ENCODE peak calls at places on chromosomes 16 and 17, in five cellular contexts. I is neural crest cell; K is lower leg skin; G is CD4-positive, CD25-positive, alpha-beta regulatory T cell; Z is T-helper 1 cell. N is an unnamed sample.

GRCh38 chr16:14289692-14290340 is 218.7 kb downstream of the MRTFB start:
- DNase-seq in K (no peak), I (no peak), G (peak), Z (no peak), N (no peak)

GRCh38 chr17:39739885-39740356 is 2.2 kb downstream of the GRB7 start:
- DNase-seq in K (no peak), I (no peak), Z (no peak), G (no peak), N (no peak)

GRCh38 chr17:67606471-67606870 is 111.3 kb upstream of the NOL11 start:
- DNase-seq in G (no peak), I (no peak), K (no peak), Z (no peak), N (no peak)

GRCh38 chr17:76048025-76048605 is 21.0 kb upstream of the EVPL start:
- DNase-seq in I (no peak), Z (no peak), K (no peak), G (no peak), N (no peak)

GRCh38 chr16:67207857-67208524 is 9.1 kb downstream of the ELMO3 start:
- DNase-seq in K (no peak), Z (no peak), G (no peak), I (no peak), N (no peak)

GRCh38 chr16:77450790-77451487 is 16.1 kb upstream of the ADAMTS18 start:
- DNase-seq in I (no peak), K (no peak), Z (no peak), G (no peak), N (no peak)

GRCh38 chr17:64084940-64085649 is 44.8 kb downstream of the ERN1 start:
- DNase-seq in I (no peak), G (no peak), Z (no peak), K (no peak), N (no peak)

GRCh38 chr17:561118-561517 is 153.5 kb downstream of the VPS53 start:
- DNase-seq in G (peak), Z (no peak), K (no peak), I (no peak), N (no peak)

GRCh38 chr17:82428546-82428945 is 10.2 kb upstream of the OGFOD3 start:
- DNase-seq in K (no peak), Z (no peak), I (no peak), G (no peak), N (no peak)

GRCh38 chr17:11925271-11926021 is 71.8 kb downstream of the ZNF18 start:
- DNase-seq in K (no peak), I (no peak), Z (no peak), G (no peak), N (no peak)

GRCh38 chr17:31068291-31068690 is 26.5 kb upstream of the NF1 start:
- DNase-seq in Z (no peak), G (peak), K (no peak), I (peak), N (no peak)

GRCh38 chr17:44842748-44843147 is 4.9 kb upstream of the HIGD1B start:
- DNase-seq in Z (no peak), K (no peak), I (no peak), G (no peak), N (no peak)

GRCh38 chr17:36512641-36513040 is 22.0 kb downstream of the MYO19 start:
- DNase-seq in G (no peak), Z (no peak), I (no peak), K (no peak), N (no peak)

GRCh38 chr17:3602499-3602898 is 6.7 kb downstream of the TRPV1 start:
- DNase-seq in I (no peak), Z (no peak), G (peak), K (no peak), N (no peak)

GRCh38 chr16:85253127-85253941 is 141.1 kb upstream of the CIBAR2 start:
- DNase-seq in G (peak), Z (peak), K (no peak), I (peak), N (no peak)

GRCh38 chr17:37084375-37084774 is 135.6 kb downstream of the AATF start:
- DNase-seq in I (no peak), K (no peak), G (no peak), Z (no peak), N (no peak)

GRCh38 chr17:55735784-55736405 is 13.2 kb upstream of the TMEM100 start:
- DNase-seq in G (peak), K (peak), I (peak), Z (no peak), N (no peak)

GRCh38 chr17:5868916-5869475 is 201.2 kb upstream of the WSCD1 start:
- DNase-seq in Z (no peak), G (no peak), K (no peak), I (no peak), N (no peak)